ENCODE peak calls at places on chromosomes 1 and 21, in five cellular contexts. T, D, O, I and R are unnamed samples.
A peak's percentile ranks its signal among the peaks of the same experiment; 100 is the strongest.

GRCh38 chr1:24564695-24565094 is 8.8 kb downstream of the NCMAP start:
- DNase-seq in O (no peak), T (no peak), I (no peak), D (no peak), R (no peak)

GRCh38 chr1:12549106-12549459 is 68.9 kb downstream of the DHRS3 start:
- DNase-seq in O (peak; percentile 82), D (peak; percentile 57), T (peak; percentile 73), I (no peak), R (no peak)

GRCh38 chr1:63874278-63874880 is 100.6 kb downstream of the ROR1 start:
- DNase-seq in O (no peak), D (peak; percentile 17), T (no peak), I (no peak), R (no peak)

GRCh38 chr1:18109756-18110597 is 2.4 kb downstream of the IGSF21 start:
- DNase-seq in D (no peak), O (no peak), I (peak; percentile 26), T (peak; percentile 34), R (no peak)

GRCh38 chr1:42979888-42980800 is 21.5 kb upstream of the SLC2A1 start:
- DNase-seq in I (no peak), O (no peak), T (no peak), D (no peak), R (no peak)

GRCh38 chr1:52142220-52143153 is 598 bp downstream of the ZFYVE9 start:
- DNase-seq in I (no peak), D (peak; percentile 62), O (peak; percentile 37), T (peak; percentile 61), R (no peak)

GRCh38 chr1:207817778-207818751 is 66.2 kb downstream of the CD46 start:
- DNase-seq in I (no peak), D (no peak), O (no peak), T (peak; percentile 94), R (no peak)

GRCh38 chr1:58818075-58818474 is 34.2 kb upstream of the JUN start:
- DNase-seq in D (peak; percentile 88), O (no peak), T (peak; percentile 19), I (no peak), R (peak; percentile 92)

GRCh38 chr1:84574936-84575335 is 696 bp upstream of the CTBS start:
- DNase-seq in I (no peak), T (no peak), D (no peak), O (no peak), R (no peak)

GRCh38 chr1:17183388-17184160 is 21.4 kb upstream of the PADI1 start:
- DNase-seq in O (no peak), I (no peak), T (no peak), D (no peak), R (no peak)

GRCh38 chr1:182384387-182384960 is 7.1 kb downstream of the GLUL start:
- DNase-seq in T (no peak), D (no peak), I (peak; percentile 36), O (no peak), R (no peak)

GRCh38 chr1:114033219-114033706 is 54.0 kb downstream of the OLFML3 start:
- DNase-seq in I (no peak), D (no peak), O (no peak), T (peak; percentile 13), R (no peak)

GRCh38 chr1:202009326-202010031 is 908 bp upstream of the ELF3 start:
- DNase-seq in D (peak; percentile 69), T (peak; percentile 85), O (peak; percentile 73), I (peak; percentile 72), R (peak; percentile 19)
- H3K4me3 ChIP-seq in D (no peak overlapping the region), T (no peak overlapping the region), O (no peak overlapping the region), I (no peak overlapping the region), R (no peak overlapping the region)

GRCh38 chr1:35810096-35810860 is 2.5 kb downstream of the AGO4 start:
- DNase-seq in I (no peak), T (no peak), D (peak; percentile 28), O (no peak), R (no peak)
- H3K4me3 ChIP-seq in I (no peak overlapping the region), T (no peak overlapping the region), D (no peak overlapping the region), O (no peak overlapping the region), R (no peak overlapping the region)

DNA sequence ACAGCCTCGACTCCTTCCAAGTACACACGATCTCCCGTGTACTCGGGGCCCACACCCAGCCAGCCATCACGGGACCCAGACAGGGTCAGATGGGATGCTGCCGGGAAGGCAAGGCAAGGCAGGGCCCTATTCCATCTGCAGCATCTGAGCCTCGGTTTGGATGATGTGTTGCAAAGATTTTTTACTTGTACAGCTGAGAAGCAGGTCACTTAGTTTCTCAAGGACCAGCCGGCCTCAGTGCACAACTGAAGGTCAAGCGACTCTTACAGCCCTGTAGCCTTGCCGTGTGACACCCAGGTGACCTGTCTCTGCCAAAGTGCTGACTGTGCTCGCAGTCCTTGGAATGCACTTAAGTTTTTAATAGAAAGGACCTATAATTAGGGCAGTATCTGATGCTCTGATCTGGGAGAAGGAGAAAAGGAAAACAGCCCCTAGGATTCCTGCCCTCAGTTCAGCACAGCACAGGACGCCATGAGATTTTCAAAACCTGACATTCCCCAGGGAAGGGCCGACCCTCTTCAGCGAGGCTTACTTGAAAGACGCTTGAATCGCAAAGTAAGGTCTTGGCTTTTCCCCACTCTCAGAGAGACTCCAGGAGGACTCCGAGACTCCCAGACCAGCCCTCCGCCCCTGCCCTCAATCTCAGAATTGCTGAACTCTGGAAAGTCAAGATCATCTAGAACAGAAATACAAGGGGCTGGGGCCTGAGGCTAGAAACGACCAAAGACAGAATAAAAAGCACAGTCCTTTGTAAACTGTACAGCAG is 1.3 kb downstream of the GPR157 start:
- DNase-seq in D (no peak), I (no peak), T (peak; percentile 74), O (no peak), R (no peak)
- H3K4me3 ChIP-seq in D (peak overlapping the region; percentile 47), I (peak overlapping the region; percentile 72), T (peak overlapping the region; percentile 76), O (peak overlapping the region; percentile 56), R (peak overlapping the region; percentile 58)

GRCh38 chr21:36852864-36853263 is 113.6 kb downstream of the HLCS start:
- DNase-seq in T (no peak), D (no peak), O (no peak), I (no peak), R (no peak)

GRCh38 chr21:36852293-36852692 is 114.2 kb downstream of the HLCS start:
- DNase-seq in D (no peak), O (no peak), I (no peak), T (no peak), R (no peak)

GRCh38 chr21:36856643-36857042 is 109.8 kb downstream of the HLCS start:
- DNase-seq in O (no peak), T (no peak), D (no peak), I (no peak), R (no peak)

GRCh38 chr21:36851121-36851520 is 115.3 kb downstream of the HLCS start:
- DNase-seq in T (no peak), O (no peak), I (no peak), D (no peak), R (no peak)

DNA sequence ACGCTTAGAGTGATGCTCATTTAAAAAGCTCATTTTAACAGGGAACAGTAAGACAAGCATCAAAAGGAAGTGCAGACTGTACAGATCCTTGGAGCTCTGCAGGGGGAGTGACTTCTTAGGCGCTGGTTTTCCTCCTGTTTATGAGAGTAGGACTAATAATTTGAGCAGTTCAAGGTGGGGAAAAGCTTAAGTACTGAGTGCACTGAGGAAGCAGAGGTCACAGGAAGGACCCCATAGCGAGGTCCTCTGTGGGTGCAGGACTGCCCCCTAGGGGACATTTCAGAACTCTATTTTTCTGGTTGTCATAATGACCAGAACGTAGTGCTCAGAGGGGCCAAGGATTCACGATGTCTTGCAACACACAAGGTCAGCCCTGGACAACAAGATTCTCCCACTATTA is 112.1 kb downstream of the HLCS start:
- DNase-seq in I (no peak), T (peak; percentile 52), O (no peak), D (peak; percentile 35), R (no peak)
- H3K4me3 ChIP-seq in I (no peak overlapping the region), T (no peak overlapping the region), O (no peak overlapping the region), D (no peak overlapping the region), R (no peak overlapping the region)

GRCh38 chr1:23368562-23369334 is 888 bp downstream of the ZNF436 start:
- DNase-seq in O (peak; percentile 87), I (peak; percentile 89), T (peak; percentile 93), D (peak; percentile 93), R (peak; percentile 77)

GRCh38 chr1:23371987-23372386 is 2.4 kb upstream of the ZNF436 start:
- DNase-seq in I (no peak), O (no peak), D (no peak), T (no peak), R (no peak)

GRCh38 chr1:23370744-23371710 is 1.4 kb upstream of the ZNF436 start:
- DNase-seq in O (no peak), D (peak; percentile 37), T (peak; percentile 32), I (no peak), R (no peak)

GRCh38 chr1:23369335-23370013 is at the start of gene ZNF436:
- DNase-seq in T (peak; percentile 92), O (peak; percentile 79), D (peak; percentile 94), I (peak; percentile 69), R (peak; percentile 75)

DNA sequence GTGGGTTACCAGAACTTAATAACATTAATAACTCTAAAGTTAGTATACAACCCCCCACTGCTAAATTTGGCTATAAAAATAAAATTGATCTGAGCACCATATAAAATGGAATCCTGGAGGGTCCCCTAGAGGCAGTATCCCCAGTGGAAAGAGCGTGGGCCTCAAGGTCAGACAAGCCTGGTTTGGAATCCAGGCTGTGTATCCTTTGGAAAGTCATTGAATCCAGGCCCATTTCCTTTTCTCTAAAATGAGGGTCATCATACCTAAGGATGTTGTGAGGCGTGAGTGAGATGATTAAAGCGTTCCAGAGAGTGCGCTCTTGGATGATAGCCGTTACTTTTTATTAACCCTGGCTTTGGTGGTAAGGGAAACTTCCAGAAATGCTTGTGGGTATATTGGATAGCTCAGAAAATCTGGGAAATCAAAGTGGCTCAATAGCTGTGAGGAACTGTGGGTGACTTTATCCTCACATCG is 671 bp upstream of the ZNF436 start:
- DNase-seq in O (no peak), T (no peak), D (no peak), I (no peak), R (no peak)
- H3K4me3 ChIP-seq in O (peak overlapping the region; percentile 90), T (peak overlapping the region; percentile 84), D (peak overlapping the region; percentile 79), I (peak overlapping the region; percentile 79), R (peak overlapping the region; percentile 98)

GRCh38 chr1:111446967-111447892 is 1.8 kb downstream of the WDR77 start:
- DNase-seq in D (no peak), O (no peak), T (no peak), I (no peak), R (no peak)

GRCh38 chr1:111441573-111442192 is 7.4 kb downstream of the WDR77 start:
- DNase-seq in D (no peak), I (no peak), O (no peak), T (peak; percentile 18), R (no peak)

GRCh38 chr1:111439461-111440351 is 9.3 kb downstream of the WDR77 start:
- DNase-seq in D (no peak), I (no peak), T (no peak), O (no peak), R (no peak)

GRCh38 chr1:111444031-111444430 is 5.0 kb downstream of the WDR77 start:
- DNase-seq in T (no peak), D (no peak), I (no peak), O (no peak), R (no peak)

GRCh38 chr1:111442457-111442856 is 6.6 kb downstream of the WDR77 start:
- DNase-seq in O (no peak), I (no peak), D (no peak), T (no peak), R (no peak)
- H3K4me3 ChIP-seq in O (no peak overlapping the region), I (no peak overlapping the region), D (no peak overlapping the region), T (no peak overlapping the region), R (no peak overlapping the region)

DNA sequence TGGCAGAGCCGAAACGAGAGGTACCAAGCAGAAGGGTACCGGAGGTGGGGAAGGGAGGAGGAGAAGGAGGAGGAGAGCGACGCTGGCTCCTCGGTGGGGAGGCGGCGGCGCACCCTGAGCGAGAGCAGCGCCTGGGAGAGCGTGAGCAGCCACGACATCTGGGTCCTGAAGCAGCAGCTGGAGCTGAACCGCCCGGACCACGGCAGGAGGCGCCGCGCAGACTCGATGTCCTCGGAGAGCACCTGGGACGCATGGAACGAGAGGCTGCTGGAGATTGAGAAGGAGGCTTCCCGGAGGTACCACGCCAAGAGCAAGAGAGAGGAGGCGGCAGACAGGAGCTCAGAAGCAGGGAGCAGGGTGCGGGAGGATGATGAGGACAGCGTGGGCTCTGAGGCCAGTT is 32.4 kb downstream of the STYXL2 start:
- DNase-seq in O (no peak), T (no peak), D (no peak), I (no peak), R (no peak)
- H3K4me3 ChIP-seq in O (no peak overlapping the region), T (no peak overlapping the region), D (no peak overlapping the region), I (no peak overlapping the region), R (no peak overlapping the region)